ENCODE peak calls at places on chromosome 19, in six cellular contexts. V is astrocyte; O is IMR-90; D is CD8-positive, alpha-beta T cell; P is K562; T is ovary. R is an unnamed sample. For H3K27me3, the result is how much of the 10 kb centered on the place peaks cover.

GRCh38 chr19:5057860-5058259 is 88.9 kb downstream of the KDM4B start:
- DNase-seq in T (no peak), D (no peak), O (no peak), V (no peak), P (peak), R (no peak)

GRCh38 chr19:15640294-15640903 is at the start of gene CYP4F3:
- DNase-seq in O (no peak), P (peak), T (peak), D (no peak), V (no peak), R (peak)

GRCh38 chr19:15318241-15318691 is 14.1 kb downstream of the BRD4 start:
- DNase-seq in T (peak), P (no peak), O (peak), V (no peak), D (no peak), R (no peak)

GRCh38 chr19:7799640-7800355 is 30.2 kb upstream of the EVI5L start:
- DNase-seq in T (peak), P (peak), V (peak), D (peak), O (peak), R (peak)

GRCh38 chr19:47098608-47099007 is 15.0 kb downstream of the ZC3H4 start:
- DNase-seq in V (no peak), P (no peak), O (no peak), T (no peak), D (no peak), R (no peak)

GRCh38 chr19:40613669-40614594 is 12.8 kb downstream of the LTBP4 start:
- DNase-seq in T (peak), D (peak), O (peak), P (peak), V (peak), R (peak)

GRCh38 chr19:57641715-57642234 is 8.8 kb downstream of the ZNF211 start:
- DNase-seq in T (no peak), V (no peak), O (no peak), D (no peak), P (no peak), R (no peak)

GRCh38 chr19:19490247-19490968 is 24.9 kb downstream of the TSSK6 start:
- DNase-seq in D (peak), V (peak), T (peak), P (peak), O (peak), R (peak)

GRCh38 chr19:4606921-4607678 is 32.2 kb upstream of the TNFAIP8L1 start:
- DNase-seq in P (no peak), V (no peak), T (peak), D (no peak), O (no peak), R (no peak)

GRCh38 chr19:48479686-48480085 is 10.5 kb downstream of the CYTH2 start:
- DNase-seq in D (no peak), P (no peak), O (no peak), T (no peak), V (no peak), R (no peak)

GRCh38 chr19:7970716-7971448 is 27.4 kb upstream of the TIMM44 start:
- DNase-seq in T (no peak), P (peak), O (peak), V (no peak), D (no peak), R (no peak)

GRCh38 chr19:41531438-41532311 is 44.3 kb upstream of the CEACAM21 start:
- DNase-seq in V (no peak), P (peak), D (peak), T (peak), O (peak), R (no peak)

GRCh38 chr19:6417713-6418561 is 6.7 kb downstream of the KHSRP start:
- DNase-seq in P (no peak), D (no peak), V (no peak), O (peak), T (no peak), R (no peak)

GRCh38 chr19:45076851-45077730 is 813 bp upstream of the ZNF296 start:
- DNase-seq in P (no peak), V (no peak), O (no peak), T (no peak), D (no peak), R (no peak)

GRCh38 chr19:52237771-52238400 is 31.5 kb upstream of the ZNF766 start:
- DNase-seq in T (peak), O (peak), P (peak), D (peak), V (peak), R (no peak)

GRCh38 chr19:55408320-55408836 is 790 bp upstream of the UBE2S start:
- DNase-seq in T (no peak), V (no peak), O (no peak), P (no peak), D (no peak), R (no peak)

GRCh38 chr19:48806818-48807589 is 3.8 kb downstream of the BCAT2 start:
- DNase-seq in P (peak), D (no peak), T (no peak), V (no peak), O (peak), R (no peak)

GRCh38 chr19:3683866-3684816 is 16.1 kb downstream of the PIP5K1C start:
- DNase-seq in V (peak), D (no peak), O (peak), P (peak), T (no peak), R (no peak)

GRCh38 chr19:54431255-54431838 is 16.1 kb downstream of the TTYH1 start:
- DNase-seq in O (peak), D (no peak), T (peak), P (no peak), V (peak), R (no peak)

GRCh38 chr19:14369399-14370168 is 11.7 kb upstream of the ADGRE5 start:
- DNase-seq in V (peak), O (peak), D (peak), P (peak), T (no peak), R (no peak)

GRCh38 chr19:43727593-43727853 is 11.6 kb downstream of the IRGC start:
- DNase-seq in D (no peak), O (no peak), V (no peak), P (no peak), T (no peak), R (no peak)

GRCh38 chr19:55305491-55305890 is 19.6 kb downstream of the TMEM150B start:
- DNase-seq in T (peak), D (peak), V (no peak), P (peak), O (no peak), R (no peak)

GRCh38 chr19:33561261-33561660 is 39.7 kb upstream of the PEPD start:
- DNase-seq in D (no peak), O (no peak), P (no peak), T (no peak), V (no peak), R (no peak)

GRCh38 chr19:7868326-7868670 is 5.9 kb downstream of the PRR36 start:
- DNase-seq in V (no peak), O (no peak), P (no peak), T (peak), D (no peak), R (no peak)

GRCh38 chr19:56367829-56368711 is 25.3 kb downstream of the ZNF582 start:
- DNase-seq in D (peak), O (peak), V (peak), T (peak), P (peak), R (peak)

GRCh38 chr19:571127-571974 is 1.0 kb upstream of the BSG start:
- DNase-seq in T (no peak), V (peak), O (peak), P (peak), D (peak), R (no peak)

GRCh38 chr19:16069813-16070365 is 6.4 kb upstream of the TPM4 start:
- DNase-seq in V (no peak), D (no peak), P (no peak), T (no peak), O (no peak), R (no peak)

GRCh38 chr19:38676023-38676877 is 28.8 kb downstream of the ACTN4 start:
- DNase-seq in T (peak), P (peak), V (peak), D (no peak), O (peak), R (peak)

GRCh38 chr19:38676878-38677646 is 29.6 kb downstream of the ACTN4 start:
- DNase-seq in O (no peak), V (no peak), D (no peak), P (no peak), T (no peak), R (no peak)

GRCh38 chr19:38674388-38675133 is 27.1 kb downstream of the ACTN4 start:
- DNase-seq in O (peak), T (no peak), V (peak), P (peak), D (no peak), R (peak)

GRCh38 chr19:38673030-38673429 is 25.6 kb downstream of the ACTN4 start:
- DNase-seq in T (no peak), V (no peak), O (no peak), D (no peak), P (no peak), R (no peak)

DNA sequence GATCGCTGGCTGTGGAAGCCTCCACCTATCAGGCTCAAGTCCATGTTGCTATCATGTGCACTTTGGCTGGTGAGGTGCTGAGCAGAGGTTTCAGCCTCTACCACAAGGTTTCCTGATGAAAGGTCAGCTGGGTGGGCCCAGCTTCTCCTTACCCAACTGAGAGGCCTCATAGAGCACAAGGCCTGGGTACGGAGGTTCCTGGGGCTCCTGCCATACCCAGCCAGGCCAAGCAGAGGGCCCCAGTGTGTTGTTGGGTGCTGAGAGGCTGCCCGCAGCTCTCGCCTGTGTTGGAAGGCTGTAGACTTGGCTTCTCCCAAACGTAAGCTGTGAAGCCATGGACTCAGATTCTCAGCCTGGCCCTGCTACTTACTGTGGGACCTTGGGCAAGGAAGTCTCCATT is 28.2 kb downstream of the ACTN4 start:
- DNase-seq in T (no peak), P (peak), O (no peak), V (no peak), D (no peak), R (no peak)
- H3K27me3 ChIP-seq in T (under half), P (under half), O (under half), V (under half), D (under half), R (under half)

GRCh38 chr19:50693064-50693975 is 26.3 kb downstream of the SHANK1 start:
- DNase-seq in O (no peak), V (no peak), T (no peak), P (no peak), D (no peak), R (no peak)
- H3K27me3 ChIP-seq in O (under half), V (under half), T (under half), P (under half), D (under half), R (under half)

GRCh38 chr19:35498220-35498619 is 8.0 kb upstream of the KRTDAP start:
- DNase-seq in T (no peak), P (no peak), D (no peak), O (no peak), V (no peak), R (no peak)

GRCh38 chr19:35498984-35499383 is 8.7 kb upstream of the KRTDAP start:
- DNase-seq in D (no peak), P (no peak), O (no peak), T (no peak), V (no peak), R (no peak)

GRCh38 chr19:35502751-35503150 is 10.7 kb downstream of the DMKN start:
- DNase-seq in V (no peak), P (no peak), T (no peak), D (no peak), O (no peak), R (no peak)

GRCh38 chr19:35501684-35502083 is 11.4 kb upstream of the KRTDAP start:
- DNase-seq in V (no peak), D (no peak), P (no peak), T (peak), O (no peak), R (no peak)

GRCh38 chr19:35500611-35501010 is 10.3 kb upstream of the KRTDAP start:
- DNase-seq in P (no peak), V (no peak), O (no peak), D (no peak), T (no peak), R (no peak)
- H3K27me3 ChIP-seq in P (half or more), V (under half), O (under half), D (under half), T (under half), R (under half)

DNA sequence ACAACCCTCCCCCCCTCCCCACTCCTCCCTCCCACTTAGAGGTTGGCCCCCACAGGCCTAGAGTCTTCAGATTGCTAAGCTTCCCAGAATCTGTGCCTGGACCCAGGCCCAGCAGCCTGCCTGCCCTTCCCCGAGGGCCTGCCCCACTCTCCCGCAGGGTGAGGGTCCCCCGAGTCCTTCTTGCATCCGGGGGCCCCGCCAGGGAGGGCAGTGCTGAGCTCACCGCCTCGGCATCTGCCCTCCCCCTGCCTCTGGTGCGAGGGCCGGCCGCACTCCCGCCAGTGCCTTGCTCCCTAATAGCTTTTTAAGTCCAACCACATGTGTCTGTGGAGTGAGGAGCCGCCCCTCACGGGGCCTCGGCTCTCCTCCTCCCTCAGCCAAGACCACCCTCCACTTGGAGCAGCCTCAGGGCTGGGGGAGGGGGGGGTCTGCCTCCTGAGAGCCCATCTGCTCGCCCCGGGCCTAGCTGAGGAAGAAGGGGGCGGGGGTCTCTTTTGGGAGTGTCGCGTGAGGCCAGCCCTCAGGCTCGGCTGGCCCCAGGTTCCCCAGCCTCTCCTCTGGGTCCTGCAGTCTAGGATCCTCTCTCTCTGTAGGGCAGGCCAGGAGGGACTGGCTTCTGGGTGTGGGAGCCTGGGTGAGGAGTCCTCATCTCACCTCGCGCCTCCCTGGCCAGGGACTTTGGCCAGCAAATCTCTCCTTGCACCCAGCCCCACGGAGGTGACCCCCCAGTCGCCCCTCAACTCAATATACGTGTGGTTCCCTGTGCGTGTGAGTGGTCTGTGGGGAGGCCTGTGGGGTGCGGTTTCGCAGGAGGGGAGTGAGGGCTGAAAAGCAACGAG is 47.2 kb downstream of the LYL1 start:
- DNase-seq in D (no peak), T (peak), P (no peak), O (peak), V (peak), R (no peak)
- H3K27me3 ChIP-seq in D (under half), T (under half), P (under half), O (under half), V (under half), R (under half)

DNA sequence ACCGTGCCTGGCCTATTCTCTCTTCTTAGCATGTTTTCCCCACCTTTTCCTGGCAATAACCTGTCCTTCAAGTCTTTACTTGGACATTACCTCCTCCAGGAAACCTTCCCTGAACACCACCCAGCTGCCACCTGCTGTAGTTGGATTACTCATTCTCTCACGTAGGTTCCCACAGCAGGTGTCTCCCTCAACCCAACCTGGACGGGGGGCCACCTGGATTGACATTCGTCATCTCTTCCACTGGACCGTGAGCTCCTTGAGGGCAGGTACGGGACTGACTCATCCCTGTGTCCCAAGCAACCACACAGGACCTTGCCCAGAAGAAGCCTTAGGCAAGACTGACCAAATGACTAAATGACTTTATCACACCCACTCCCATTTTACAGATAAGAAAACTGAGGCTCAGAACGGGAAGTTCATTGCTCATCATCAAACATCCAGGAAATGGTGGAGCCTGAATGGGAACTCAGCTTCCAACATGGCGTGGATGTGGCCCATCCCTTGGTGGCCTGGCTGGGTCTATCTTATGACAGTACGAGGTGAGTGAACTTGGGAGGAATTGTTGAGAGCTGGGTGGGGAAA is 3.5 kb upstream of the KLK6 start:
- DNase-seq in O (no peak), D (no peak), T (no peak), P (no peak), V (no peak), R (no peak)
- H3K27me3 ChIP-seq in O (under half), D (under half), T (under half), P (under half), V (under half), R (under half)

R was measured in foreskin keratinocyte.